ENCODE peak calls at places on chromosomes 16 and 17, in seven cellular contexts. E is naive B cell; J is H54; M is T-helper 2 cell treated with Interferon-gamma antibody and Interleukin-4, amounts not matched to agents 5 μg/mL and 100 μg/mL, for 36 hours; S is hypothalamus; W is iris pigment epithelial cell; R is activated T-helper 1 cell treated with anti-CD3 and anti-CD28 coated beads, Interleukin-2, amount 50 U/mL, for 16 hours. O is an unnamed sample.

GRCh38 chr16:83312015-83312734 is 495.6 kb upstream of the HSBP1 start:
- DNase-seq in W (peak), M (no peak), R (no peak), E (no peak), S (no peak), J (no peak), O (no peak)

GRCh38 chr16:56610017-56610608 is 1.7 kb downstream of the MT2A start:
- DNase-seq in W (peak), M (peak), E (peak), J (no peak), S (no peak), R (peak), O (no peak)

GRCh38 chr17:19278729-19279128 is 41.6 kb downstream of the EPN2 start:
- DNase-seq in W (no peak), R (no peak), J (no peak), M (no peak), S (no peak), E (no peak), O (no peak)

GRCh38 chr17:46964315-46965265 is 14.5 kb downstream of the RPRML start:
- DNase-seq in M (no peak), J (no peak), E (no peak), R (no peak), W (peak), S (no peak), O (no peak)

GRCh38 chr17:76556759-76557367 is 17.0 kb downstream of the PRCD start:
- DNase-seq in S (no peak), R (peak), M (peak), E (peak), J (no peak), W (peak), O (no peak)

GRCh38 chr16:2039286-2040030 is 8.2 kb downstream of the NTHL1 start:
- DNase-seq in J (no peak), W (peak), S (no peak), M (no peak), R (no peak), E (no peak), O (no peak)

GRCh38 chr16:67228034-67228785 is 1.3 kb downstream of the TMEM208 start:
- DNase-seq in R (no peak), E (no peak), M (no peak), W (no peak), S (no peak), J (no peak), O (no peak)

GRCh38 chr16:72989203-72989991 is 58.5 kb downstream of the ZFHX3 start:
- DNase-seq in E (no peak), S (no peak), M (no peak), J (peak), R (no peak), W (peak), O (no peak)

GRCh38 chr17:71765437-71765836 is 355.4 kb upstream of the SOX9 start:
- DNase-seq in W (no peak), R (no peak), S (no peak), E (no peak), M (no peak), J (no peak), O (no peak)

GRCh38 chr16:17026600-17027242 is 444.0 kb downstream of the XYLT1 start:
- DNase-seq in W (no peak), R (no peak), E (peak), M (peak), S (no peak), J (no peak), O (no peak)

GRCh38 chr16:3454093-3454492 is 10.6 kb downstream of the NAA60 start:
- DNase-seq in R (no peak), W (no peak), J (peak), E (no peak), S (no peak), M (no peak), O (no peak)